ENCODE peak calls at places on chromosomes 6 and 20, in four cellular contexts. D, X, O and Q are unnamed samples.

GRCh38 chr6:13914346-13914745 is 10.4 kb upstream of the RNF182 start:
- DNase-seq in X (no peak), O (peak; percentile 43), D (no peak), Q (no peak)

GRCh38 chr6:149323925-149324324 is 6.4 kb downstream of the TAB2 start:
- DNase-seq in O (no peak), X (no peak), D (no peak), Q (no peak)

GRCh38 chr6:154386848-154387717 is 30.5 kb upstream of the IPCEF1 start:
- DNase-seq in X (no peak), D (peak; percentile 80), O (peak; percentile 91), Q (peak; percentile 82)

GRCh38 chr20:45946149-45946970 is 11.9 kb downstream of the PCIF1 start:
- DNase-seq in X (no peak), D (peak; percentile 77), O (peak; percentile 95), Q (peak; percentile 51)

GRCh38 chr20:25353754-25354705 is 36.6 kb downstream of the ABHD12 start:
- DNase-seq in D (no peak), X (no peak), O (no peak), Q (peak; percentile 42)

GRCh38 chr6:150245148-150245547 is 102.3 kb downstream of the PPP1R14C start:
- DNase-seq in D (no peak), X (no peak), O (no peak), Q (no peak)

GRCh38 chr6:105593056-105593455 is 190.2 kb upstream of the PREP start:
- DNase-seq in X (no peak), D (no peak), O (peak; percentile 65), Q (no peak)

GRCh38 chr20:22371843-22372242 is 212.5 kb downstream of the FOXA2 start:
- DNase-seq in D (no peak), X (peak; percentile 64), O (no peak), Q (no peak)

GRCh38 chr20:34190679-34191090 is 50.5 kb upstream of the ASIP start:
- DNase-seq in D (peak; percentile 93), O (peak; percentile 90), X (peak; percentile 76), Q (peak; percentile 86)

GRCh38 chr20:33910529-33911327 is 83.0 kb upstream of the RALY start:
- DNase-seq in X (peak; percentile 66), D (no peak), O (no peak), Q (no peak)

GRCh38 chr6:159758031-159759001 is 3.5 kb upstream of the ACAT2 start:
- DNase-seq in O (peak; percentile 61), X (no peak), D (peak; percentile 21), Q (peak; percentile 77)

GRCh38 chr6:3333263-3333662 is 74.5 kb downstream of the PSMG4 start:
- DNase-seq in D (no peak), X (no peak), O (no peak), Q (no peak)

GRCh38 chr6:89888871-89889270 is 5.4 kb upstream of the GJA10 start:
- DNase-seq in D (no peak), X (no peak), O (peak; percentile 15), Q (peak; percentile 39)

GRCh38 chr20:51562334-51563140 is 20.0 kb upstream of the NFATC2 start:
- DNase-seq in O (peak; percentile 95), D (peak; percentile 97), X (no peak), Q (peak; percentile 53)

GRCh38 chr20:37240337-37241055 is 21.1 kb downstream of the GHRH start:
- DNase-seq in X (no peak), D (no peak), O (no peak), Q (peak; percentile 61)

GRCh38 chr20:47810686-47811347 is 25.5 kb upstream of the SULF2 start:
- DNase-seq in O (no peak), X (no peak), D (no peak), Q (no peak)

GRCh38 chr6:49025273-49026240 is 437.5 kb downstream of the MMUT start:
- DNase-seq in X (no peak), D (no peak), O (no peak), Q (peak; percentile 87)

GRCh38 chr6:37695857-37696219 is 1.8 kb downstream of the MDGA1 start:
- DNase-seq in D (no peak), O (no peak), X (no peak), Q (no peak)

GRCh38 chr20:63386491-63386890 is 25.3 kb upstream of the CHRNA4 start:
- DNase-seq in X (no peak), D (no peak), O (no peak), Q (no peak)

GRCh38 chr6:126718600-126719327 is 378.8 kb downstream of the CENPW start:
- DNase-seq in D (no peak), X (no peak), O (no peak), Q (no peak)

GRCh38 chr6:21384211-21384610 is 209.3 kb upstream of the SOX4 start:
- DNase-seq in X (no peak), O (no peak), D (no peak), Q (no peak)

GRCh38 chr6:36851149-36851614 is 11.9 kb upstream of the CPNE5 start:
- DNase-seq in X (peak; percentile 71), D (peak; percentile 92), O (peak; percentile 95), Q (peak; percentile 72)

GRCh38 chr20:46350201-46350985 is 42.1 kb upstream of the CDH22 start:
- DNase-seq in X (peak; percentile 50), D (peak; percentile 88), O (peak; percentile 93), Q (peak; percentile 44)

GRCh38 chr6:137550527-137550926 is 56.3 kb upstream of the OLIG3 start:
- DNase-seq in O (no peak), X (no peak), D (no peak), Q (no peak)

GRCh38 chr20:7010584-7010983 is 243.1 kb downstream of the BMP2 start:
- DNase-seq in O (no peak), D (no peak), X (no peak), Q (peak; percentile 89)

GRCh38 chr6:159061805-159062563 is 17.2 kb upstream of the TAGAP start:
- DNase-seq in X (peak; percentile 56), D (no peak), O (no peak), Q (no peak)

GRCh38 chr6:137801352-137802088 is 65.5 kb upstream of the TNFAIP3 start:
- DNase-seq in X (no peak), D (no peak), O (no peak), Q (no peak)

GRCh38 chr6:2426561-2427340 is 181.3 kb upstream of the GMDS start:
- DNase-seq in O (peak; percentile 22), X (no peak), D (peak; percentile 27), Q (no peak)

GRCh38 chr20:1840865-1841553 is 54.2 kb upstream of the SIRPA start:
- DNase-seq in X (no peak), D (no peak), O (no peak), Q (peak; percentile 31)

GRCh38 chr6:119243657-119244056 is 105.9 kb downstream of the MAN1A1 start:
- DNase-seq in O (no peak), D (no peak), X (no peak), Q (peak; percentile 45)

GRCh38 chr20:6044102-6044501 is 9.8 kb downstream of the LRRN4 start:
- DNase-seq in D (no peak), O (no peak), X (no peak), Q (peak; percentile 16)

GRCh38 chr6:121748376-121748775 is 312.9 kb downstream of the GJA1 start:
- DNase-seq in X (no peak), D (peak; percentile 51), O (peak; percentile 87), Q (peak; percentile 85)

GRCh38 chr20:38649275-38649891 is 47.8 kb downstream of the ARHGAP40 start:
- DNase-seq in D (peak; percentile 39), X (peak; percentile 61), O (peak; percentile 25), Q (peak; percentile 37)

GRCh38 chr6:14658030-14658429 is 540.5 kb downstream of the CD83 start:
- DNase-seq in O (no peak), X (no peak), D (no peak), Q (no peak)

GRCh38 chr20:50057409-50058053 is 55.4 kb downstream of the UBE2V1 start:
- DNase-seq in O (no peak), D (no peak), X (no peak), Q (no peak)

GRCh38 chr6:139109558-139109957 is 25.3 kb upstream of the HECA start:
- DNase-seq in O (peak; percentile 55), X (peak; percentile 45), D (peak; percentile 62), Q (no peak)
- TF ChIP-seq CTCF in O (peak; percentile 35), X (peak; percentile 67), D (peak; percentile 44), Q (no peak)

DNA sequence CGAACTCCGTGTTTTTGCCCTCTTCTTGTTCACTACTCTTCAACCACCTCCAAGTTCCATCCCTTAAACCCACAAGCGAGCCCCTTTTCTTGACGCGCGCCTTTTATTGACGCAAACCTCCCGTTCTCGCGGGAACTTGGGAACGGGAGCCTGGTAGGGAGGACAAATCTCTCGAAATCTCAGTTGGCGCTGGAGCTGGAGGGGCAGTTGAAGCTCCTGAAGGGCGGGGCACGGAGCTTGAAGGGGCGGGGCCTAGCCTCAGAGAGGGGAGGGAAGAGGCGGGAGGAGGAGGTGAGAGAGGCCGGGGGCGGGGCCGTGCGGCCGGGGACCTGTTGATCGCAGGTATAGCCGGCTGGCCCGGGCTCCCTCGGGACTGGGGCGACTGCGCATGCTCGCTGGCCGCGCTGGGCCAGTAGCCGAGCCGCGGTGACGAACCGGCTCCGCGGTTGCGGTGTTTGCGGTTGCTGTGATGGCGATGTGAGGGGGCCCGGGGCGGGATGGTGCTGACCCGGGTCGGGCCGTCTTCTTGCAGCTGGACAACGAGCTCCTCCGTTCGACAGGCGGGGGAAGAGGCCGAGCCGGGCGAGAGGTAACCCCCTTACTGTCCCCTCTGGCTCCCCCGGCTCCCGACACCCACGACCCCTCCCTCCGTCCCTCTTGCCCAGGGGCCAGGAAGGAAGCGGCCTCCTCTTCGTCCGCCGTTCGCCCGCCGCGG is at the start of gene FAM135A:
- DNase-seq in X (peak; percentile 98), D (peak; percentile 99), O (peak; percentile 97), Q (peak; percentile 100)
- H3K4me3 ChIP-seq in X (peak within 1 kb of the TSS; percentile 75), D (peak within 1 kb of the TSS; percentile 97), O (peak within 1 kb of the TSS; percentile 95), Q (peak within 1 kb of the TSS; percentile 90)

GRCh38 chr6:24493945-24494725 is 634 bp upstream of the ALDH5A1 start:
- DNase-seq in O (no peak), D (no peak), X (peak; percentile 21), Q (no peak)

GRCh38 chr6:24492475-24492874 is 2.3 kb upstream of the ALDH5A1 start:
- DNase-seq in O (no peak), D (peak; percentile 21), X (peak; percentile 70), Q (peak; percentile 13)

GRCh38 chr6:24497254-24497989 is 2.7 kb downstream of the ALDH5A1 start:
- DNase-seq in O (no peak), D (no peak), X (peak; percentile 64), Q (no peak)

GRCh38 chr6:24495516-24495847 is 713 bp downstream of the ALDH5A1 start:
- DNase-seq in D (peak; percentile 55), X (peak; percentile 92), O (peak; percentile 28), Q (peak; percentile 27)

DNA sequence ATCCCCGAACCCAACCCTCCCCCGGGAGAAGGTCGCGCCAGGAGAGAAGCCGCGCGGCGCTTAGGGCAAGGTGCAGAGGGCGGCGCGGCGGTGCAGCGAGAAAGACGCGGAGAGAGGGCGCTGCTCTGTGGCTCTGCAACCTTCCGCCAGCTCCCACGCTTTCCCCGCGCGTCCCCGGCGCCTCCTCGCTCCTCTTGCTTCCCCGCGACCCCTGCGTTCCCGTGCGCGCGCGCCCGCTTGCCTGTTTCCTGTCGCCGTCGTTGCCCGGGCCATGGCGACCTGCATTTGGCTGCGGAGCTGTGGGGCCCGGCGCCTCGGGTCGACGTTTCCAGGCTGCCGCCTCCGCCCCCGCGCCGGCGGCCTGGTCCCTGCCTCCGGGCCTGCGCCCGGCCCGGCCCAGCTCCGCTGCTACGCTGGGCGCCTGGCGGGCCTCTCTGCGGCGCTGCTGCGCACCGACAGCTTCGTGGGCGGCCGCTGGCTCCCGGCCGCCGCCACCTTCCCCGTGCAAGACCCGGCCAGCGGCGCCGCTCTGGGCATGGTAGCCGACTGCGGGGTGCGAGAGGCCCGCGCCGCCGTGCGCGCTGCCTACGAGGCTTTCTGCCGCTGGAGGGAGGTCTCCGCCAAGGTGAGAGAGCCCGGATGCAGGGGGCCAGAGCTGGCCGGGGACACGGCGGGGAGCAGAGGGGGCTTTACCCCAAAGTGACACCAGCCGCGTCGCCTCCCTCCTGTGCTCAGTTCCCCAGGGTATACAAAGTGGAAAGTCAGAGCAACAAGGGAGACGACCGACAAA is at the start of gene ALDH5A1:
- DNase-seq in D (peak; percentile 63), X (peak; percentile 87), O (peak; percentile 42), Q (peak; percentile 63)
- TF ChIP-seq CTCF in D (no peak), X (peak; percentile 65), O (no peak), Q (peak; percentile 19)

GRCh38 chr6:44049989-44050871 is 77.0 kb downstream of the MRPL14 start:
- DNase-seq in O (peak; percentile 76), D (no peak), X (no peak), Q (no peak)
- H3K4me3 ChIP-seq in O (no peak overlapping the region), D (no peak overlapping the region), X (no peak overlapping the region), Q (no peak overlapping the region)